ENCODE peak calls at places on chromosomes 11 and 22, in eight cellular contexts. B is NCI-H1930; O is stimulated activated CD4-positive, alpha-beta T cell treated with anti-CD3 and anti-CD28 coated beads, Interleukin-1b, Interleukin-23, amount 100 ng/mL, for 4 hours; P is right cardiac atrium; N is stimulated activated naive CD8-positive, alpha-beta T cell treated with anti-CD3 and anti-CD28 coated beads, Interleukin-15, Interleukin-2, amounts not matched to agents 100 U/mL and 50 U/mL, for 24 hours; L is nucleus accumbens; U is NCI-H1694; Z is activated T-cell treated with anti-CD3 and anti-CD28 coated beads, Interleukin-2, amount 50 U/mL, for 72 hours. G is an unnamed sample.

GRCh38 chr11:104028476-104028875 is 8.0 kb upstream of the DDI1 start:
- DNase-seq in L (no peak), O (no peak), P (no peak), B (no peak), Z (no peak), U (no peak), N (no peak), G (no peak)

GRCh38 chr11:35418847-35419712 is at the start of gene SLC1A2:
- DNase-seq in N (peak; percentile 29), Z (peak; percentile 18), O (no peak), L (peak; percentile 73), U (peak; percentile 26), B (peak; percentile 62), P (peak; percentile 68), G (no peak)

GRCh38 chr11:9231848-9232177 is 33.3 kb downstream of the DENND5A start:
- DNase-seq in B (no peak), L (no peak), N (no peak), P (no peak), U (no peak), Z (no peak), O (no peak), G (peak; percentile 5)

GRCh38 chr11:14422052-14422813 is 63.2 kb upstream of the RRAS2 start:
- DNase-seq in O (no peak), B (no peak), Z (no peak), N (no peak), U (peak; percentile 91), L (no peak), P (peak; percentile 95), G (no peak)

GRCh38 chr11:69512790-69513189 is 31.3 kb downstream of the LINC01488 start:
- DNase-seq in U (no peak), O (no peak), B (no peak), P (no peak), L (no peak), Z (no peak), N (no peak), G (no peak)

GRCh38 chr22:30305519-30305905 is 16.2 kb upstream of the CASTOR1 start:
- DNase-seq in Z (peak; percentile 68), O (no peak), L (no peak), N (peak; percentile 55), U (no peak), P (peak; percentile 86), B (no peak), G (peak; percentile 72)

GRCh38 chr11:77140231-77140959 is 12.3 kb downstream of the MYO7A start:
- DNase-seq in O (no peak), Z (no peak), U (no peak), L (no peak), P (peak; percentile 71), B (no peak), N (no peak), G (no peak)

GRCh38 chr11:86916330-86916729 is 38.9 kb downstream of the FZD4 start:
- DNase-seq in O (no peak), U (no peak), N (no peak), Z (no peak), L (no peak), P (no peak), B (no peak), G (no peak)

GRCh38 chr11:117583063-117583801 is 213.8 kb downstream of the DSCAML1 start:
- DNase-seq in L (no peak), N (no peak), Z (no peak), P (peak; percentile 74), B (no peak), O (no peak), U (no peak), G (no peak)

GRCh38 chr11:65867284-65868071 is 5.1 kb downstream of the EFEMP2 start:
- DNase-seq in P (peak; percentile 75), Z (no peak), U (no peak), O (no peak), B (no peak), N (peak; percentile 63), L (no peak), G (no peak)

GRCh38 chr11:134229131-134229790 is 4.8 kb downstream of the VPS26B start:
- DNase-seq in N (no peak), Z (no peak), O (no peak), B (no peak), L (no peak), P (no peak), U (no peak), G (no peak)

GRCh38 chr11:60204922-60205321 is 22.0 kb upstream of the MS4A6A start:
- DNase-seq in U (no peak), O (no peak), P (no peak), B (no peak), N (no peak), L (no peak), Z (no peak), G (no peak)

GRCh38 chr11:61609000-61609969 is 28.4 kb upstream of the SYT7 start:
- DNase-seq in Z (no peak), O (no peak), B (no peak), L (no peak), N (no peak), U (no peak), P (no peak), G (no peak)

GRCh38 chr11:121426476-121427454 is 25.3 kb upstream of the SORL1 start:
- DNase-seq in U (no peak), O (peak; percentile 51), Z (peak; percentile 67), B (no peak), N (peak; percentile 76), L (peak; percentile 18), P (peak; percentile 84), G (no peak)

GRCh38 chr11:104095791-104096190 is 59.4 kb downstream of the DDI1 start:
- DNase-seq in N (no peak), U (no peak), B (no peak), P (no peak), O (no peak), L (no peak), Z (no peak), G (no peak)

GRCh38 chr11:1654388-1655167 is 25.0 kb downstream of the KRTAP5-5 start:
- DNase-seq in Z (no peak), N (no peak), U (no peak), B (no peak), P (no peak), O (no peak), L (no peak), G (no peak)